ENCODE peak calls at places on chromosomes 13 and 19, in ten cellular contexts. One of them, this sample, is unnamed.

GRCh38 chr13:113399755-113400149 is 35.8 kb upstream of the GRTP1 start:
- DNase-seq in left lung: no peak
- DNase-seq in breast epithelium: no peak
- DNase-seq in brain microvascular endothelial cell: no peak
- DNase-seq in left ventricle myocardium inferior: no peak
- DNase-seq in cardiac muscle cell: no peak
- DNase-seq in CD8-positive, alpha-beta memory T cell: no peak
- DNase-seq in thoracic aorta: no peak
- DNase-seq in mesenchymal stem cell: no peak
- DNase-seq in substantia nigra: no peak
- DNase-seq in this sample: no peak

GRCh38 chr13:48334534-48335127 is 31.1 kb downstream of the RB1 start:
- DNase-seq in left lung: no peak
- DNase-seq in breast epithelium: no peak
- DNase-seq in brain microvascular endothelial cell: no peak
- DNase-seq in left ventricle myocardium inferior: no peak
- DNase-seq in cardiac muscle cell: peak
- DNase-seq in CD8-positive, alpha-beta memory T cell: no peak
- DNase-seq in thoracic aorta: no peak
- DNase-seq in mesenchymal stem cell: peak
- DNase-seq in substantia nigra: no peak
- DNase-seq in this sample: peak

GRCh38 chr13:32811297-32811800 is 204.9 kb upstream of the KL start:
- DNase-seq in left lung: no peak
- DNase-seq in breast epithelium: no peak
- DNase-seq in brain microvascular endothelial cell: peak
- DNase-seq in left ventricle myocardium inferior: no peak
- DNase-seq in cardiac muscle cell: no peak
- DNase-seq in CD8-positive, alpha-beta memory T cell: no peak
- DNase-seq in thoracic aorta: no peak
- DNase-seq in mesenchymal stem cell: peak
- DNase-seq in substantia nigra: no peak
- DNase-seq in this sample: peak

GRCh38 chr19:31633014-31633413 is 283.8 kb upstream of the TSHZ3 start:
- DNase-seq in left lung: no peak
- DNase-seq in breast epithelium: no peak
- DNase-seq in brain microvascular endothelial cell: no peak
- DNase-seq in left ventricle myocardium inferior: no peak
- DNase-seq in cardiac muscle cell: no peak
- DNase-seq in CD8-positive, alpha-beta memory T cell: no peak
- DNase-seq in thoracic aorta: no peak
- DNase-seq in mesenchymal stem cell: no peak
- DNase-seq in substantia nigra: no peak
- DNase-seq in this sample: no peak

GRCh38 chr13:91627952-91628739 is 229.7 kb downstream of the GPC5 start:
- DNase-seq in left lung: no peak
- DNase-seq in breast epithelium: no peak
- DNase-seq in brain microvascular endothelial cell: no peak
- DNase-seq in left ventricle myocardium inferior: no peak
- DNase-seq in cardiac muscle cell: no peak
- DNase-seq in CD8-positive, alpha-beta memory T cell: no peak
- DNase-seq in thoracic aorta: no peak
- DNase-seq in mesenchymal stem cell: no peak
- DNase-seq in substantia nigra: no peak
- DNase-seq in this sample: no peak

GRCh38 chr13:106432636-106433035 is 102.8 kb downstream of the EFNB2 start:
- DNase-seq in left lung: no peak
- DNase-seq in breast epithelium: no peak
- DNase-seq in brain microvascular endothelial cell: no peak
- DNase-seq in left ventricle myocardium inferior: no peak
- DNase-seq in cardiac muscle cell: peak
- DNase-seq in CD8-positive, alpha-beta memory T cell: no peak
- DNase-seq in thoracic aorta: no peak
- DNase-seq in mesenchymal stem cell: no peak
- DNase-seq in substantia nigra: no peak
- DNase-seq in this sample: peak

GRCh38 chr19:16589917-16590316 is 17.7 kb upstream of the SLC35E1 start:
- DNase-seq in left lung: no peak
- DNase-seq in breast epithelium: no peak
- DNase-seq in brain microvascular endothelial cell: no peak
- DNase-seq in left ventricle myocardium inferior: no peak
- DNase-seq in cardiac muscle cell: no peak
- DNase-seq in CD8-positive, alpha-beta memory T cell: no peak
- DNase-seq in thoracic aorta: no peak
- DNase-seq in mesenchymal stem cell: no peak
- DNase-seq in substantia nigra: no peak
- DNase-seq in this sample: no peak

GRCh38 chr19:6753178-6754031 is 13.8 kb downstream of the SH2D3A start:
- DNase-seq in left lung: peak
- DNase-seq in breast epithelium: no peak
- DNase-seq in brain microvascular endothelial cell: peak
- DNase-seq in left ventricle myocardium inferior: peak
- DNase-seq in cardiac muscle cell: peak
- DNase-seq in CD8-positive, alpha-beta memory T cell: peak
- DNase-seq in thoracic aorta: no peak
- DNase-seq in mesenchymal stem cell: peak
- DNase-seq in substantia nigra: no peak
- DNase-seq in this sample: peak

GRCh38 chr13:27374126-27374613 is 50.2 kb upstream of the GTF3A start:
- DNase-seq in left lung: no peak
- DNase-seq in breast epithelium: no peak
- DNase-seq in brain microvascular endothelial cell: no peak
- DNase-seq in left ventricle myocardium inferior: no peak
- DNase-seq in cardiac muscle cell: no peak
- DNase-seq in CD8-positive, alpha-beta memory T cell: no peak
- DNase-seq in thoracic aorta: no peak
- DNase-seq in mesenchymal stem cell: no peak
- DNase-seq in substantia nigra: no peak
- DNase-seq in this sample: peak

GRCh38 chr19:6663236-6664187 is 6.4 kb downstream of the TNFSF14 start:
- DNase-seq in left lung: no peak
- DNase-seq in breast epithelium: no peak
- DNase-seq in brain microvascular endothelial cell: no peak
- DNase-seq in left ventricle myocardium inferior: no peak
- DNase-seq in cardiac muscle cell: peak
- DNase-seq in CD8-positive, alpha-beta memory T cell: peak
- DNase-seq in thoracic aorta: no peak
- DNase-seq in mesenchymal stem cell: no peak
- DNase-seq in substantia nigra: no peak
- DNase-seq in this sample: peak

GRCh38 chr13:48892311-48892710 is 83.4 kb upstream of the FNDC3A start:
- DNase-seq in left lung: no peak
- DNase-seq in breast epithelium: no peak
- DNase-seq in brain microvascular endothelial cell: peak
- DNase-seq in left ventricle myocardium inferior: no peak
- DNase-seq in cardiac muscle cell: peak
- DNase-seq in CD8-positive, alpha-beta memory T cell: no peak
- DNase-seq in thoracic aorta: no peak
- DNase-seq in mesenchymal stem cell: peak
- DNase-seq in substantia nigra: no peak
- DNase-seq in this sample: peak

GRCh38 chr19:46648070-46648960 is 12.3 kb upstream of the GNG8 start:
- DNase-seq in left lung: no peak
- DNase-seq in breast epithelium: no peak
- DNase-seq in brain microvascular endothelial cell: no peak
- DNase-seq in left ventricle myocardium inferior: no peak
- DNase-seq in cardiac muscle cell: no peak
- DNase-seq in CD8-positive, alpha-beta memory T cell: no peak
- DNase-seq in thoracic aorta: no peak
- DNase-seq in mesenchymal stem cell: no peak
- DNase-seq in substantia nigra: no peak
- DNase-seq in this sample: no peak

GRCh38 chr19:3229346-3229743 is 4.9 kb downstream of the CELF5 start:
- DNase-seq in left lung: no peak
- DNase-seq in breast epithelium: no peak
- DNase-seq in brain microvascular endothelial cell: no peak
- DNase-seq in left ventricle myocardium inferior: no peak
- DNase-seq in cardiac muscle cell: no peak
- DNase-seq in CD8-positive, alpha-beta memory T cell: no peak
- DNase-seq in thoracic aorta: no peak
- DNase-seq in mesenchymal stem cell: no peak
- DNase-seq in substantia nigra: no peak
- DNase-seq in this sample: no peak

GRCh38 chr13:86563308-86563707 is 764.1 kb upstream of the SLITRK6 start:
- DNase-seq in left lung: no peak
- DNase-seq in breast epithelium: no peak
- DNase-seq in brain microvascular endothelial cell: no peak
- DNase-seq in left ventricle myocardium inferior: no peak
- DNase-seq in cardiac muscle cell: peak
- DNase-seq in CD8-positive, alpha-beta memory T cell: no peak
- DNase-seq in thoracic aorta: no peak
- DNase-seq in mesenchymal stem cell: peak
- DNase-seq in substantia nigra: no peak
- DNase-seq in this sample: peak

GRCh38 chr13:111505175-111505777 is 184.8 kb downstream of the TEX29 start:
- DNase-seq in left lung: no peak
- DNase-seq in breast epithelium: no peak
- DNase-seq in brain microvascular endothelial cell: no peak
- DNase-seq in left ventricle myocardium inferior: no peak
- DNase-seq in cardiac muscle cell: no peak
- DNase-seq in CD8-positive, alpha-beta memory T cell: no peak
- DNase-seq in thoracic aorta: no peak
- DNase-seq in mesenchymal stem cell: no peak
- DNase-seq in substantia nigra: no peak
- DNase-seq in this sample: peak

GRCh38 chr13:20424959-20425358 is 100.7 kb downstream of the CRYL1 start:
- DNase-seq in left lung: no peak
- DNase-seq in breast epithelium: no peak
- DNase-seq in brain microvascular endothelial cell: no peak
- DNase-seq in left ventricle myocardium inferior: no peak
- DNase-seq in cardiac muscle cell: peak
- DNase-seq in CD8-positive, alpha-beta memory T cell: no peak
- DNase-seq in thoracic aorta: no peak
- DNase-seq in mesenchymal stem cell: no peak
- DNase-seq in substantia nigra: no peak
- DNase-seq in this sample: no peak

GRCh38 chr19:925912-926594 is at the start of gene ARID3A:
- DNase-seq in left lung: no peak
- DNase-seq in breast epithelium: no peak
- DNase-seq in brain microvascular endothelial cell: no peak
- DNase-seq in left ventricle myocardium inferior: peak
- DNase-seq in cardiac muscle cell: peak
- DNase-seq in CD8-positive, alpha-beta memory T cell: no peak
- DNase-seq in thoracic aorta: no peak
- DNase-seq in mesenchymal stem cell: no peak
- DNase-seq in substantia nigra: no peak
- DNase-seq in this sample: no peak

GRCh38 chr19:33291623-33292534 is 10.5 kb downstream of the CEBPA start:
- DNase-seq in left lung: no peak
- DNase-seq in breast epithelium: no peak
- DNase-seq in brain microvascular endothelial cell: no peak
- DNase-seq in left ventricle myocardium inferior: no peak
- DNase-seq in cardiac muscle cell: no peak
- DNase-seq in CD8-positive, alpha-beta memory T cell: no peak
- DNase-seq in thoracic aorta: no peak
- DNase-seq in mesenchymal stem cell: no peak
- DNase-seq in substantia nigra: no peak
- DNase-seq in this sample: no peak

GRCh38 chr19:17920527-17920926 is 12.3 kb upstream of the CCDC124 start:
- DNase-seq in left lung: no peak
- DNase-seq in breast epithelium: no peak
- DNase-seq in brain microvascular endothelial cell: no peak
- DNase-seq in left ventricle myocardium inferior: no peak
- DNase-seq in cardiac muscle cell: no peak
- DNase-seq in CD8-positive, alpha-beta memory T cell: no peak
- DNase-seq in thoracic aorta: no peak
- DNase-seq in mesenchymal stem cell: no peak
- DNase-seq in substantia nigra: no peak
- DNase-seq in this sample: no peak

GRCh38 chr13:51175001-51175400 is 47.2 kb upstream of the FAM124A start:
- DNase-seq in left lung: no peak
- DNase-seq in breast epithelium: no peak
- DNase-seq in brain microvascular endothelial cell: no peak
- DNase-seq in left ventricle myocardium inferior: no peak
- DNase-seq in cardiac muscle cell: no peak
- DNase-seq in CD8-positive, alpha-beta memory T cell: no peak
- DNase-seq in thoracic aorta: no peak
- DNase-seq in mesenchymal stem cell: no peak
- DNase-seq in substantia nigra: no peak
- DNase-seq in this sample: no peak
- H3K27ac ChIP-seq in left lung: no peak
- H3K27ac ChIP-seq in breast epithelium: no peak
- H3K27ac ChIP-seq in brain microvascular endothelial cell: no peak
- H3K27ac ChIP-seq in left ventricle myocardium inferior: no peak
- H3K27ac ChIP-seq in cardiac muscle cell: no peak
- H3K27ac ChIP-seq in CD8-positive, alpha-beta memory T cell: no peak
- H3K27ac ChIP-seq in thoracic aorta: no peak
- H3K27ac ChIP-seq in mesenchymal stem cell: no peak
- H3K27ac ChIP-seq in substantia nigra: no peak
- H3K27ac ChIP-seq in this sample: no peak

GRCh38 chr19:2045501-2046045 is 5.5 kb downstream of the MKNK2 start:
- DNase-seq in left lung: no peak
- DNase-seq in breast epithelium: no peak
- DNase-seq in brain microvascular endothelial cell: no peak
- DNase-seq in left ventricle myocardium inferior: no peak
- DNase-seq in cardiac muscle cell: no peak
- DNase-seq in CD8-positive, alpha-beta memory T cell: no peak
- DNase-seq in thoracic aorta: no peak
- DNase-seq in mesenchymal stem cell: no peak
- DNase-seq in substantia nigra: no peak
- DNase-seq in this sample: no peak
- H3K27ac ChIP-seq in left lung: peak
- H3K27ac ChIP-seq in breast epithelium: peak
- H3K27ac ChIP-seq in brain microvascular endothelial cell: no peak
- H3K27ac ChIP-seq in left ventricle myocardium inferior: peak
- H3K27ac ChIP-seq in cardiac muscle cell: no peak
- H3K27ac ChIP-seq in CD8-positive, alpha-beta memory T cell: no peak
- H3K27ac ChIP-seq in thoracic aorta: no peak
- H3K27ac ChIP-seq in mesenchymal stem cell: no peak
- H3K27ac ChIP-seq in substantia nigra: no peak
- H3K27ac ChIP-seq in this sample: no peak

GRCh38 chr13:35984776-35985453 is 146.3 kb downstream of the DCLK1 start:
- DNase-seq in left lung: no peak
- DNase-seq in breast epithelium: no peak
- DNase-seq in brain microvascular endothelial cell: no peak
- DNase-seq in left ventricle myocardium inferior: no peak
- DNase-seq in cardiac muscle cell: no peak
- DNase-seq in CD8-positive, alpha-beta memory T cell: no peak
- DNase-seq in thoracic aorta: no peak
- DNase-seq in mesenchymal stem cell: no peak
- DNase-seq in substantia nigra: no peak
- DNase-seq in this sample: no peak
- H3K27ac ChIP-seq in left lung: no peak
- H3K27ac ChIP-seq in breast epithelium: no peak
- H3K27ac ChIP-seq in brain microvascular endothelial cell: no peak
- H3K27ac ChIP-seq in left ventricle myocardium inferior: no peak
- H3K27ac ChIP-seq in cardiac muscle cell: no peak
- H3K27ac ChIP-seq in CD8-positive, alpha-beta memory T cell: no peak
- H3K27ac ChIP-seq in thoracic aorta: no peak
- H3K27ac ChIP-seq in mesenchymal stem cell: no peak
- H3K27ac ChIP-seq in substantia nigra: no peak
- H3K27ac ChIP-seq in this sample: no peak

DNA sequence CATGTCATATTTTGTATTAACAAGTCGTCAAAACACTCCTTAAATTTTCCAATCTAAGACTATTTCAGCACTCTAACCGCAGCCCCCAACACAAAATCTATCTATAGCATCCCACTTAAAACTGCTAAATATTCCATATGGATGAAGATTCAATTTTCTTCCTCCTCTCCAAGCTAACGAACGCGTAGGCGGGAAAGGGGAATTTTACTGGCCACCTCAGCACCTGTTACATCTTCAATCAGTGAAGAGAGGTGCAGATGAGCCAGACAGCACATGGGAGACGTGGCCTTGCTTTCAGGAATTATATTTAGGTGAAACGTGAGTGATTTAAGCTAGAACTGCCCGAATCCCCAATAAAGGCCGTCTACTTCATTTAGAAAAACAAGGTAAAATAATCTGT is 1.1 kb downstream of the RBM26 start:
- DNase-seq in left lung: no peak
- DNase-seq in breast epithelium: no peak
- DNase-seq in brain microvascular endothelial cell: no peak
- DNase-seq in left ventricle myocardium inferior: no peak
- DNase-seq in cardiac muscle cell: no peak
- DNase-seq in CD8-positive, alpha-beta memory T cell: no peak
- DNase-seq in thoracic aorta: no peak
- DNase-seq in mesenchymal stem cell: no peak
- DNase-seq in substantia nigra: no peak
- DNase-seq in this sample: no peak
- H3K27ac ChIP-seq in left lung: peak
- H3K27ac ChIP-seq in breast epithelium: peak
- H3K27ac ChIP-seq in brain microvascular endothelial cell: peak
- H3K27ac ChIP-seq in left ventricle myocardium inferior: peak
- H3K27ac ChIP-seq in cardiac muscle cell: peak
- H3K27ac ChIP-seq in CD8-positive, alpha-beta memory T cell: peak
- H3K27ac ChIP-seq in thoracic aorta: no peak
- H3K27ac ChIP-seq in mesenchymal stem cell: no peak
- H3K27ac ChIP-seq in substantia nigra: no peak
- H3K27ac ChIP-seq in this sample: peak